ENCODE peak calls at places on chromosome 19, in five cellular contexts. Q is AG10803, C is right lobe of liver, X is IMR-90, Z is psoas muscle. J is an unnamed sample.

GRCh38 chr19:35963514-35963913 is 27.3 kb downstream of the LRFN3 start:
- DNase-seq in Z (no peak), C (no peak), X (peak), Q (peak), J (peak)

GRCh38 chr19:34838248-34838647 is 65.2 kb upstream of the ZNF599 start:
- DNase-seq in Q (no peak), C (no peak), Z (no peak), X (no peak), J (no peak)

GRCh38 chr19:18809149-18809978 is 18.3 kb upstream of the COMP start:
- DNase-seq in X (peak), C (no peak), Q (peak), Z (peak), J (peak)

GRCh38 chr19:1675633-1676350 is 23.4 kb upstream of the TCF3 start:
- DNase-seq in C (peak), Q (no peak), X (no peak), Z (no peak), J (no peak)

GRCh38 chr19:8320564-8321066 is 560 bp downstream of the NDUFA7 start:
- DNase-seq in C (no peak), Z (no peak), Q (no peak), X (no peak), J (no peak)

GRCh38 chr19:996051-996838 is 4.0 kb upstream of the GRIN3B start:
- DNase-seq in X (peak), Z (no peak), Q (peak), C (peak), J (peak)

GRCh38 chr19:54521860-54522513 is 19.4 kb downstream of the LAIR2 start:
- DNase-seq in Q (no peak), Z (no peak), C (no peak), X (no peak), J (no peak)

GRCh38 chr19:11663162-11663561 is 65.9 kb downstream of the ZNF627 start:
- DNase-seq in X (no peak), Q (no peak), Z (no peak), C (no peak), J (no peak)

GRCh38 chr19:10227215-10227971 is 3.7 kb downstream of the S1PR2 start:
- DNase-seq in C (no peak), Z (peak), Q (no peak), X (no peak), J (peak)
- TF ChIP-seq CTCF in C (no peak), Z (no peak), Q (peak), X (peak), J (peak)

GRCh38 chr19:14073925-14074838 is 1.6 kb downstream of the MISP3 start:
- DNase-seq in Z (no peak), Q (no peak), X (peak), C (no peak), J (no peak)

GRCh38 chr19:14070268-14071050 is 2.1 kb upstream of the MISP3 start:
- DNase-seq in X (no peak), Z (no peak), C (no peak), Q (no peak), J (no peak)

GRCh38 chr19:14072535-14073231 is at the start of gene MISP3:
- DNase-seq in Z (peak), C (peak), Q (no peak), X (no peak), J (peak)

GRCh38 chr19:14078406-14078805 is 5.8 kb downstream of the MISP3 start:
- DNase-seq in X (peak), Z (no peak), C (no peak), Q (no peak), J (peak)

GRCh38 chr19:14073232-14073924 is 792 bp downstream of the MISP3 start:
- DNase-seq in C (peak), X (peak), Q (peak), Z (peak), J (peak)
- TF ChIP-seq CTCF in C (peak), X (peak), Q (peak), Z (peak), J (peak)

DNA sequence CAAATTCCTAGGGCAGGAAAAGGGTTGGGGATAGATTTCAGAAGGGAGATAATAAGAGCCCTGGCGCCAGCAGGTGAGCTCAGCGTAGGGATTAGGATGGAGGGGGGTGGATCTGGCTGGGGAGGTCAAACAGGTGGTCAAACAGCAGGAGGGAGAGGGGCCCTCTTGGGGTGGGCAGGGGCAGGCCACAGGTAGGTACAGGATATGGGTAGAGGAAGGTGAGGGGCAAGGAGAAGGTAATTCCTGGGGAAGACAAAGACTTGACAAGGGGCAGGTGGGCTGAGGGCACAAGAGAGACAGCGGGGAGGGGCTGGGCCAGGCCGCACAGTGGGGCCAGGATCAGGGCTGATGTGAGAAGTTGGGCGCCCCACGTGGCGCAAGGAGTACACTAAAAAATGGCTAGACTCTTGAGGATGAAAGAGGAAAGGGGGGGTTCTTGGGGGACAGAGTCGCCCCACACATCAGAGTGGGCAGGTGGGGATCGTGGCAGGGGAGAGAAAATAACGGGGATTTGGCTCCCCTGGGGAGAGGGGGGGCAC is 713 bp downstream of the KRI1 start:
- DNase-seq in C (peak), Q (peak), Z (peak), X (peak), J (no peak)
- TF ChIP-seq CTCF in C (no peak), Q (peak), Z (no peak), X (peak), J (peak)

DNA sequence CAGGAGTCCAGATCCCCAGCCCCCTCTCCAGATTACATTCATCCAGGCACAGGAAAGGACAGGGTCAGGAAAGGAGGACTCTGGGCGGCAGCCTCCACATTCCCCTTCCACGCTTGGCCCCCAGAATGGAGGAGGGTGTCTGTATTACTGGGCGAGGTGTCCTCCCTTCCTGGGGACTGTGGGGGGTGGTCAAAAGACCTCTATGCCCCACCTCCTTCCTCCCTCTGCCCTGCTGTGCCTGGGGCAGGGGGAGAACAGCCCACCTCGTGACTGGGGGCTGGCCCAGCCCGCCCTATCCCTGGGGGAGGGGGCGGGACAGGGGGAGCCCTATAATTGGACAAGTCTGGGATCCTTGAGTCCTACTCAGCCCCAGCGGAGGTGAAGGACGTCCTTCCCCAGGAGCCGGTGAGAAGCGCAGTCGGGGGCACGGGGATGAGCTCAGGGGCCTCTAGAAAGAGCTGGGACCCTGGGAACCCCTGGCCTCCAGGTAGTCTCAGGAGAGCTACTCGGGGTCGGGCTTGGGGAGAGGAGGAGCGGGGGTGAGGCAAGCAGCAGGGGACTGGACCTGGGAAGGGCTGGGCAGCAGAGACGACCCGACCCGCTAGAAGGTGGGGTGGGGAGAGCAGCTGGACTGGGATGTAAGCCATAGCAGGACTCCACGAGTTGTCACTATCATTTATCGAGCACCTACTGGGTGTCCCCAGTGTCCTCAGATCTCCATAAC is at the start of gene APOE:
- DNase-seq in Q (no peak), C (peak), X (no peak), Z (no peak), J (no peak)
- TF ChIP-seq CTCF in Q (no peak), C (no peak), X (no peak), Z (no peak), J (no peak)

DNA sequence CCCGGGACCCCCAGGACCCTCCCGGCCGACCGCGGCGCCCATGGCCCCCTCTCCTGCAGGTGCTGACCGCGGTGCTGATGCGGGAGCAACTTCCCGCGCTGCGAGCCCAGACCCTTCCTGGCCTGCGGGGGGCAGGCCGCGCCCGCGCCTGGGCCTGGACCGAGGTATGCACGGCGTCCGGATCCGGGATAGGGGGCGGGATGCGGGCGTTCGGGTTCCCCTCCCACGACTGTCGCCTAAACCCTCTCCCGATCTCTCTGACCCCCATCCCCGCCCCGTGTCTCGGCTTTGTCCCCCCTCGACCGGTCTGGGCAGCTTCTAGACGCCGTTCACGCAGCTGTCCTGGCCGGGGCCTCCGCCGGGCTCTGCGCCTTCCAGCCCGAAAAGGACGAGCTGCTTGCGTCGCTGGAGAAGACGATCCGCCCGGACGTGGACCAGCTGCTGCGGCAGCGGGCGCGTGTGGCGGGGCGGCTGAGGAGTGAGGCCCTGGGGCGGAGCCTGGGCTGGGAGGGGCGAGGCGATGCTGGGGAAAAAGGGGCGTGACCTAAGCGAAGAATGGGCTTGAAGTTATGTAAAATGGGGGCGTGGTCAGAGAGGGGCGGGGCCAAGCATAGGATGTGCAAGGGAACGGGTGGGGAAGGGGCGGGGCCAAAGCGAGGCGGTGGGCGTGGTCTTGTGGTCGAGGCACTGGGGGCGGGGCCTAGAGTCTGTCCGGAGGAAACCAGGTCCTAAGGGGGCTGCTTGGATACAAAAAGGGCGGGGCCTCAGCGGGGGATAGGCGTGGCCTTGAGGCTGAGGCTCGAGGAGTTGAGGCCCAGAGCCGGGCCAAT is 15.9 kb upstream of the COLGALT1 start:
- DNase-seq in X (peak), Q (peak), Z (peak), C (peak), J (peak)
- TF ChIP-seq CTCF in X (peak), Q (peak), Z (peak), C (peak), J (peak)

GRCh38 chr19:42919757-42920079 is 2.0 kb upstream of the PSG6 start:
- DNase-seq in Q (no peak), C (no peak), Z (no peak), X (no peak), J (no peak)
- TF ChIP-seq CTCF in Q (no peak), C (no peak), Z (no peak), X (no peak), J (no peak)

J was measured in fibroblast of the aortic adventitia.